ENCODE peak calls at places on chromosomes 2 and 18, in seven cellular contexts. O, H, B, D, M, U and L are unnamed samples. For H3K27me3, the result is how much of the 10 kb centered on the place peaks cover.

GRCh38 chr2:240051697-240052096 is 1.6 kb downstream of the OR6B3 start:
- DNase-seq in O (no peak), H (no peak), B (no peak), D (no peak), M (no peak), U (no peak), L (no peak)

GRCh38 chr2:54866868-54867267 is 143.4 kb downstream of the EML6 start:
- DNase-seq in O (no peak), H (no peak), B (no peak), D (no peak), M (no peak), U (no peak), L (no peak)

GRCh38 chr2:71466301-71467179 is 13.2 kb downstream of the DYSF start:
- DNase-seq in O (no peak), H (peak), B (no peak), D (peak), M (peak), U (peak), L (no peak)

GRCh38 chr2:172283476-172283875 is 143.9 kb upstream of the ITGA6 start:
- DNase-seq in O (no peak), H (no peak), B (no peak), D (no peak), M (no peak), U (peak), L (no peak)

GRCh38 chr2:127121776-127122176 is 14.8 kb upstream of the BIN1 start:
- DNase-seq in O (no peak), H (peak), B (no peak), D (peak), M (peak), U (no peak), L (peak)

GRCh38 chr18:3791258-3791657 is 341.3 kb downstream of the TGIF1 start:
- DNase-seq in O (no peak), H (no peak), B (no peak), D (no peak), M (no peak), U (no peak), L (no peak)

GRCh38 chr2:26438926-26439325 is 37.2 kb downstream of the DRC1 start:
- DNase-seq in O (no peak), H (no peak), B (no peak), D (no peak), M (no peak), U (peak), L (no peak)

GRCh38 chr2:62972601-62973000 is 78.0 kb upstream of the OTX1 start:
- DNase-seq in O (no peak), H (no peak), B (no peak), D (no peak), M (no peak), U (no peak), L (no peak)

GRCh38 chr18:50135903-50136302 is 59.0 kb downstream of the MYO5B start:
- DNase-seq in O (no peak), H (no peak), B (no peak), D (no peak), M (no peak), U (peak), L (no peak)

GRCh38 chr2:190451561-190452176 is 43.5 kb downstream of the MFSD6 start:
- DNase-seq in O (no peak), H (no peak), B (no peak), D (no peak), M (no peak), U (no peak), L (no peak)

GRCh38 chr18:67265464-67266245 is 250.9 kb downstream of the DSEL start:
- DNase-seq in O (no peak), H (no peak), B (no peak), D (no peak), M (no peak), U (no peak), L (no peak)

GRCh38 chr2:120539937-120540718 is 194.2 kb downstream of the INHBB start:
- DNase-seq in O (peak), H (peak), B (no peak), D (peak), M (peak), U (peak), L (no peak)

GRCh38 chr2:147275943-147276342 is 568.9 kb upstream of the ACVR2A start:
- DNase-seq in O (no peak), H (no peak), B (no peak), D (peak), M (no peak), U (peak), L (no peak)

GRCh38 chr2:170821631-170822291 is 5.1 kb downstream of the GAD1 start:
- DNase-seq in O (no peak), H (no peak), B (no peak), D (no peak), M (no peak), U (peak), L (no peak)
- H3K27me3 ChIP-seq in O (under half), H (under half), B (half or more), D (under half), M (half or more), U (under half), L (under half)

GRCh38 chr18:59273936-59274928 is 978 bp upstream of the RAX start:
- DNase-seq in O (no peak), H (no peak), B (no peak), D (no peak), M (no peak), U (peak), L (no peak)

GRCh38 chr18:59272971-59273935 is at the start of gene RAX:
- DNase-seq in O (no peak), H (peak), B (no peak), D (peak), M (no peak), U (peak), L (no peak)

GRCh38 chr18:59271606-59272220 is 1.5 kb downstream of the RAX start:
- DNase-seq in O (no peak), H (no peak), B (no peak), D (no peak), M (no peak), U (no peak), L (no peak)

GRCh38 chr18:59270689-59271257 is 2.5 kb downstream of the RAX start:
- DNase-seq in O (no peak), H (no peak), B (no peak), D (no peak), M (no peak), U (peak), L (no peak)

GRCh38 chr18:59272221-59272888 is 899 bp downstream of the RAX start:
- DNase-seq in O (no peak), H (no peak), B (no peak), D (no peak), M (no peak), U (no peak), L (no peak)
- H3K27me3 ChIP-seq in O (under half), H (under half), B (half or more), D (half or more), M (under half), U (half or more), L (under half)

GRCh38 chr18:35917043-35917442 is 55.4 kb upstream of the RMP24 start:
- DNase-seq in O (peak), H (no peak), B (no peak), D (no peak), M (no peak), U (no peak), L (no peak)

GRCh38 chr18:35915056-35915455 is 57.4 kb upstream of the RMP24 start:
- DNase-seq in O (no peak), H (no peak), B (no peak), D (no peak), M (no peak), U (no peak), L (no peak)

GRCh38 chr18:35919179-35919578 is 53.3 kb upstream of the RMP24 start:
- DNase-seq in O (peak), H (no peak), B (no peak), D (no peak), M (no peak), U (no peak), L (no peak)

GRCh38 chr18:35920623-35921022 is 51.9 kb upstream of the RMP24 start:
- DNase-seq in O (peak), H (no peak), B (no peak), D (no peak), M (no peak), U (no peak), L (no peak)

GRCh38 chr18:35918564-35918963 is 53.9 kb upstream of the RMP24 start:
- DNase-seq in O (peak), H (no peak), B (no peak), D (no peak), M (no peak), U (no peak), L (no peak)
- H3K27me3 ChIP-seq in O (under half), H (under half), B (under half), D (under half), M (under half), U (under half), L (under half)

GRCh38 chr18:78739115-78739514 is 240.5 kb upstream of the SALL3 start:
- DNase-seq in O (no peak), H (no peak), B (no peak), D (no peak), M (no peak), U (no peak), L (no peak)

GRCh38 chr18:78735131-78736014 is 244.2 kb upstream of the SALL3 start:
- DNase-seq in O (no peak), H (no peak), B (no peak), D (no peak), M (no peak), U (no peak), L (no peak)

GRCh38 chr18:78736015-78736690 is 243.5 kb upstream of the SALL3 start:
- DNase-seq in O (no peak), H (no peak), B (no peak), D (no peak), M (no peak), U (no peak), L (peak)

GRCh38 chr18:78738076-78738690 is 241.4 kb upstream of the SALL3 start:
- DNase-seq in O (no peak), H (no peak), B (no peak), D (no peak), M (no peak), U (no peak), L (peak)

GRCh38 chr18:78737006-78737915 is 242.4 kb upstream of the SALL3 start:
- DNase-seq in O (no peak), H (no peak), B (no peak), D (no peak), M (no peak), U (no peak), L (no peak)
- H3K27me3 ChIP-seq in O (under half), H (under half), B (under half), D (under half), M (under half), U (under half), L (under half)

DNA sequence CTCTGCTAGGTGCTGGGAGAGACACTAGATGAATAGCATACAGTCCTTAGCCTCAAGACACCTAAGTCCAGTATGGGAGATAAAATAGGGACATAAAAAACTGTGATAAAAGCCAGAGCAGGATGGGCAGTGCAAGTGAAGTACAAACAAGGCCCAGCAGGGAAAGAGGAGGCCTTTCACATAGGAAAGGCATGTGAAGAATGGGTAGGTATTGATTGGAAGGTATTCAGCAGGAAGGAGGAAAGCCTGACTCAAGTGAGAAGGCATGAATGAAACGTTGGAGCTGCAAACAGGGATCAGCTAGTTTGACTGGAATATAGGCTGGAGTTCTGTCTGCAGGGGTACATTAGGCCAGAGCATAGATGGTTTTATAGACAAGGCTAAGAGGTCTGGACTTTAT is 11.0 kb upstream of the CXCR4 start:
- DNase-seq in O (no peak), H (no peak), B (no peak), D (no peak), M (no peak), U (peak), L (no peak)
- H3K27me3 ChIP-seq in O (under half), H (under half), B (under half), D (under half), M (under half), U (under half), L (under half)

GRCh38 chr2:99679518-99679917 is 189.7 kb upstream of the REV1 start:
- DNase-seq in O (no peak), H (no peak), B (no peak), D (no peak), M (no peak), U (no peak), L (no peak)
- H3K27me3 ChIP-seq in O (under half), H (under half), B (under half), D (under half), M (under half), U (under half), L (under half)

DNA sequence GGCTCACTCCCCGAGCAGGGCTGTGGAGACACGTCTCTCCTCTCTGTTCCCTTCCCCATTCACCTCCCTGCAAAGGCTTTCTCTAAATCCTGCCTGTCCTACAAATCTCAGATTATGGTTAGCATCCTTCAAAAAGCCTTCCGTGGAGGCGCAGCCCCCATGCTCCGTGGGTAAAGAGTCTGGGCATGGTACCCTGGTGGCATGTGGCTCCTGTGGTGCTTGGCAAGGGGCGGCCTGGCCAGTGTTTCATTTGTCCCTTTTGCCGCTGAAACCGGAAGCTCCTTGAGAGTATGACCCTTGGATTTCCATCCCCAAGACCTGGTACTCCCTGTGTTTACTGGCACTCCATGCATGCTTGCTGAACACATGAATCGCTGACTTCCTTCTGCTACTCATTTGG is 839.3 kb upstream of the SALL3 start:
- DNase-seq in O (no peak), H (no peak), B (no peak), D (no peak), M (no peak), U (no peak), L (no peak)
- H3K27me3 ChIP-seq in O (under half), H (under half), B (under half), D (under half), M (under half), U (under half), L (under half)